ENCODE peak calls at places on chromosomes 11 and 22, in six cellular contexts. H is stimulated activated effector memory CD8-positive, alpha-beta T cell treated with anti-CD3 and anti-CD28 coated beads, Interleukin-12 subunit alpha, Interleukin-12 subunit beta, amount 100 ng/mL, for 72 hours; Z is AG04450; B is cardiac muscle cell; P is H9; L is kidney. N is an unnamed sample.

GRCh38 chr11:83816572-83817187 is 530.5 kb upstream of the CCDC90B start:
- DNase-seq in H (no peak), Z (no peak), B (peak; percentile 38), P (no peak), L (no peak), N (no peak)

GRCh38 chr22:46992121-46992731 is 229.8 kb downstream of the TBC1D22A start:
- DNase-seq in H (no peak), Z (no peak), B (no peak), P (no peak), L (peak; percentile 62), N (no peak)

GRCh38 chr11:125289419-125290088 is 125.0 kb downstream of the PKNOX2 start:
- DNase-seq in H (no peak), Z (no peak), B (no peak), P (no peak), L (peak; percentile 23), N (no peak)

GRCh38 chr11:70650075-70650909 is 252.0 kb downstream of the CTTN start:
- DNase-seq in H (peak; percentile 65), Z (peak; percentile 10), B (peak; percentile 94), P (peak; percentile 83), L (no peak), N (peak; percentile 3)

GRCh38 chr11:19953909-19954308 is 206.4 kb downstream of the DBX1 start:
- DNase-seq in H (no peak), Z (peak; percentile 62), B (peak; percentile 75), P (peak; percentile 42), L (no peak), N (no peak)

GRCh38 chr22:35830305-35830704 is 112.6 kb downstream of the APOL5 start:
- DNase-seq in H (no peak), Z (no peak), B (no peak), P (no peak), L (no peak), N (no peak)

GRCh38 chr22:17952273-17952801 is 72.0 kb downstream of the MICAL3 start:
- DNase-seq in H (no peak), Z (no peak), B (no peak), P (no peak), L (no peak), N (no peak)

GRCh38 chr11:132114185-132114584 is 743.8 kb downstream of the NTM start:
- DNase-seq in H (no peak), Z (no peak), B (peak; percentile 72), P (peak; percentile 77), L (no peak), N (no peak)

GRCh38 chr11:12177739-12178338 is 67.4 kb downstream of the MICAL2 start:
- DNase-seq in H (no peak), Z (no peak), B (peak; percentile 54), P (no peak), L (no peak), N (no peak)

GRCh38 chr11:113014731-113015455 is 53.7 kb downstream of the NCAM1 start:
- DNase-seq in H (no peak), Z (no peak), B (peak; percentile 40), P (no peak), L (no peak), N (no peak)

GRCh38 chr11:36360318-36360717 is 64.2 kb downstream of the PRR5L start:
- DNase-seq in H (no peak), Z (no peak), B (no peak), P (no peak), L (no peak), N (no peak)

GRCh38 chr11:83027794-83028193 is 43.9 kb downstream of the RAB30 start:
- DNase-seq in H (no peak), Z (no peak), B (no peak), P (no peak), L (no peak), N (no peak)

GRCh38 chr11:111733009-111733408 is 33.2 kb downstream of the PPP2R1B start:
- DNase-seq in H (no peak), Z (peak; percentile 68), B (no peak), P (no peak), L (peak; percentile 78), N (no peak)

GRCh38 chr11:107587306-107587979 is 3.5 kb upstream of the ELMOD1 start:
- DNase-seq in H (no peak), Z (no peak), B (no peak), P (no peak), L (no peak), N (no peak)

GRCh38 chr11:66042227-66043007 is 6.5 kb downstream of the GAL3ST3 start:
- DNase-seq in H (no peak), Z (no peak), B (no peak), P (no peak), L (peak; percentile 73), N (no peak)

GRCh38 chr11:15841898-15842297 is 514.4 kb downstream of the SOX6 start:
- DNase-seq in H (no peak), Z (no peak), B (peak; percentile 31), P (no peak), L (no peak), N (no peak)

GRCh38 chr11:17992916-17993315 is 19.9 kb downstream of the SERGEF start:
- DNase-seq in H (no peak), Z (no peak), B (no peak), P (no peak), L (no peak), N (no peak)

GRCh38 chr22:22863001-22863400 is 24.6 kb upstream of the IGLL5 start:
- DNase-seq in H (no peak), Z (no peak), B (no peak), P (no peak), L (no peak), N (no peak)

GRCh38 chr11:76692956-76693355 is 22.4 kb upstream of the LRRC32 start:
- DNase-seq in H (no peak), Z (no peak), B (no peak), P (no peak), L (no peak), N (no peak)

GRCh38 chr11:63837719-63838118 is 1.2 kb upstream of the MARK2 start:
- DNase-seq in H (no peak), Z (no peak), B (no peak), P (no peak), L (peak; percentile 53), N (no peak)

GRCh38 chr22:39234157-39234793 is 10.5 kb downstream of the PDGFB start:
- DNase-seq in H (no peak), Z (no peak), B (no peak), P (no peak), L (peak; percentile 86), N (no peak)